ENCODE peak calls at places on chromosome 3, in five cellular contexts. One of them, this sample, is unnamed.

GRCh38 chr3:94115482-94115881 is 52.6 kb downstream of the NSUN3 start:
- DNase-seq in A549: no peak
- DNase-seq in H1: no peak
- DNase-seq in upper lobe of left lung: no peak
- DNase-seq in ovary: no peak
- DNase-seq in this sample: no peak

GRCh38 chr3:62863648-62864047 is 11.6 kb downstream of the CADPS start:
- DNase-seq in A549: no peak
- DNase-seq in H1: no peak
- DNase-seq in upper lobe of left lung: no peak
- DNase-seq in ovary: no peak
- DNase-seq in this sample: no peak

GRCh38 chr3:50134367-50134766 is 20.8 kb upstream of the SEMA3F start:
- DNase-seq in A549: no peak
- DNase-seq in H1: no peak
- DNase-seq in upper lobe of left lung: no peak
- DNase-seq in ovary: no peak
- DNase-seq in this sample: no peak

GRCh38 chr3:58090351-58090750 is 82.1 kb downstream of the FLNB start:
- DNase-seq in A549: no peak
- DNase-seq in H1: no peak
- DNase-seq in upper lobe of left lung: no peak
- DNase-seq in ovary: no peak
- DNase-seq in this sample: no peak

GRCh38 chr3:66665021-66665695 is 164.3 kb upstream of the LRIG1 start:
- DNase-seq in A549: no peak
- DNase-seq in H1: no peak
- DNase-seq in upper lobe of left lung: no peak
- DNase-seq in ovary: no peak
- DNase-seq in this sample: no peak

GRCh38 chr3:36700537-36701248 is 63.7 kb downstream of the DCLK3 start:
- DNase-seq in A549: peak; percentile 47
- DNase-seq in H1: peak; percentile 31
- DNase-seq in upper lobe of left lung: no peak
- DNase-seq in ovary: peak; percentile 57
- DNase-seq in this sample: no peak

GRCh38 chr3:107456501-107456900 is 66.3 kb upstream of the BBX start:
- DNase-seq in A549: no peak
- DNase-seq in H1: no peak
- DNase-seq in upper lobe of left lung: no peak
- DNase-seq in ovary: no peak
- DNase-seq in this sample: no peak

GRCh38 chr3:77039606-77040553 is at the start of gene ROBO2:
- DNase-seq in A549: no peak
- DNase-seq in H1: no peak
- DNase-seq in upper lobe of left lung: peak; percentile 87
- DNase-seq in ovary: peak; percentile 73
- DNase-seq in this sample: no peak

GRCh38 chr3:156400735-156401134 is 154.2 kb downstream of the SSR3 start:
- DNase-seq in A549: no peak
- DNase-seq in H1: no peak
- DNase-seq in upper lobe of left lung: no peak
- DNase-seq in ovary: no peak
- DNase-seq in this sample: no peak

GRCh38 chr3:127556565-127556964 is 34.0 kb downstream of the TPRA1 start:
- DNase-seq in A549: no peak
- DNase-seq in H1: no peak
- DNase-seq in upper lobe of left lung: no peak
- DNase-seq in ovary: no peak
- DNase-seq in this sample: no peak

GRCh38 chr3:10515396-10515795 is 10.0 kb upstream of the ATP2B2 start:
- DNase-seq in A549: no peak
- DNase-seq in H1: no peak
- DNase-seq in upper lobe of left lung: no peak
- DNase-seq in ovary: no peak
- DNase-seq in this sample: peak; percentile 14

GRCh38 chr3:179745109-179745508 is 92.3 kb downstream of the USP13 start:
- DNase-seq in A549: no peak
- DNase-seq in H1: no peak
- DNase-seq in upper lobe of left lung: no peak
- DNase-seq in ovary: no peak
- DNase-seq in this sample: no peak

DNA sequence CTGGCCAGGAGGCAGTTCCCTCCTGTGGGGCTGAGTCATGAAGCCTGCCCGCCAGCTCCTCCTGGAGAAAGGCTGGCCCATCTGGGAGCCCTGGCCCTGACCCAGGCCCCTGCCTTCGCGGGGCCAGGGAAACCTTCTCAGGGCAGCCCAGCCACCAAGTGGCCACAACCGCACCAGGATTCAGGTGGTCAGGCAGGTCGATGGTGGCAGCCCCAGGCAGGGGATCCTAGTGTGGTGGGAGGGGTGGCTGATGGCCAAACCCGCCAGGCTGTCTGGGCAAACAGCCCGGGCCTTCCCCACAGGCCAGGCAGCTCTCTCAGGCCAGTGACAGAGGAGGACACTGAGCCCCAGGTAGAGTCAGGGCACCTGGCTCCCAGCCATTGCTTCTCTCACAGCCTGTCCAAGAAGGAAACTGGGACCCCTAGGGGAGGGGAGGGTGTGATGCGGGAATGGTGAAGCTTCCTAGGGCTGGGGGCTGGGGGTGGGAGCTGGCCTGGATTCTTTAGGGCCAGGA is 1.2 kb downstream of the TWF2 start:
- DNase-seq in A549: peak; percentile 92
- DNase-seq in H1: no peak
- DNase-seq in upper lobe of left lung: peak; percentile 88
- DNase-seq in ovary: peak; percentile 92
- DNase-seq in this sample: peak; percentile 94
- TF ChIP-seq CTCF in A549: no peak
- TF ChIP-seq CTCF in H1: no peak
- TF ChIP-seq CTCF in upper lobe of left lung: no peak
- TF ChIP-seq CTCF in ovary: no peak
- TF ChIP-seq CTCF in this sample: no peak

GRCh38 chr3:140360332-140360731 is 317.5 kb upstream of the TRIM42 start:
- DNase-seq in A549: no peak
- DNase-seq in H1: no peak
- DNase-seq in upper lobe of left lung: no peak
- DNase-seq in ovary: no peak
- DNase-seq in this sample: no peak
- TF ChIP-seq EP300 in A549: no peak
- TF ChIP-seq EP300 in H1: no peak
- TF ChIP-seq EP300 in upper lobe of left lung: no peak
- TF ChIP-seq EP300 in ovary: no peak
- TF ChIP-seq EP300 in this sample: no peak

DNA sequence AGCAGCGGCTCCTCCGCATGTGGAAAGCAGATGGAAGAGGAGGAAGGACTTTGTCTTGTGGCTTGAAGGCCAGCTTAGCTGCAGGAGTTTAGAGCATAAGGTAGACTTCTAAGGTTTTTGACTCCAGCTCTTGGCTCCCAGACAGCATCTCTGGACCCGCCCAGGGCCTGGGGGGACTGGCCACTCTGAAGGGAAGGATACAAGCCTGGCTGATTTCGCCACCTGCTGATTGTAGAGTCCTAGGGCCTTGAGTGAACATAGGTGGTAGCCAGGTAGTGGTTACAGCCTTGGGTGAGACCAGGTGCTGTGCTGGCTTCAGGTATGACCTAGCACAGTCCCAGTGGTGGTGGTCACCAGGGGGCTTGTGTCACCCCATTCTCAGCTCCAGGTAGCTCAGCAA is 48.4 kb upstream of the RPL35A start:
- DNase-seq in A549: no peak
- DNase-seq in H1: no peak
- DNase-seq in upper lobe of left lung: no peak
- DNase-seq in ovary: no peak
- DNase-seq in this sample: no peak
- TF ChIP-seq CTCF in A549: no peak
- TF ChIP-seq CTCF in H1: no peak
- TF ChIP-seq CTCF in upper lobe of left lung: no peak
- TF ChIP-seq CTCF in ovary: no peak
- TF ChIP-seq CTCF in this sample: no peak

GRCh38 chr3:89212614-89213013 is 105.2 kb downstream of the EPHA3 start:
- DNase-seq in A549: no peak
- DNase-seq in H1: no peak
- DNase-seq in upper lobe of left lung: no peak
- DNase-seq in ovary: no peak
- DNase-seq in this sample: no peak

GRCh38 chr3:89221913-89222312 is 114.5 kb downstream of the EPHA3 start:
- DNase-seq in A549: no peak
- DNase-seq in H1: no peak
- DNase-seq in upper lobe of left lung: no peak
- DNase-seq in ovary: no peak
- DNase-seq in this sample: no peak

GRCh38 chr3:89216021-89216739 is 108.8 kb downstream of the EPHA3 start:
- DNase-seq in A549: no peak
- DNase-seq in H1: no peak
- DNase-seq in upper lobe of left lung: no peak
- DNase-seq in ovary: no peak
- DNase-seq in this sample: no peak
- TF ChIP-seq EP300 in A549: no peak
- TF ChIP-seq EP300 in H1: no peak
- TF ChIP-seq EP300 in upper lobe of left lung: no peak
- TF ChIP-seq EP300 in ovary: no peak
- TF ChIP-seq EP300 in this sample: no peak

GRCh38 chr3:171548918-171549317 is 88.7 kb upstream of the TNIK start:
- DNase-seq in A549: no peak
- DNase-seq in H1: no peak
- DNase-seq in upper lobe of left lung: no peak
- DNase-seq in ovary: no peak
- DNase-seq in this sample: no peak
- TF ChIP-seq CTCF in A549: no peak
- TF ChIP-seq CTCF in H1: no peak
- TF ChIP-seq CTCF in upper lobe of left lung: no peak
- TF ChIP-seq CTCF in ovary: no peak
- TF ChIP-seq CTCF in this sample: no peak

DNA sequence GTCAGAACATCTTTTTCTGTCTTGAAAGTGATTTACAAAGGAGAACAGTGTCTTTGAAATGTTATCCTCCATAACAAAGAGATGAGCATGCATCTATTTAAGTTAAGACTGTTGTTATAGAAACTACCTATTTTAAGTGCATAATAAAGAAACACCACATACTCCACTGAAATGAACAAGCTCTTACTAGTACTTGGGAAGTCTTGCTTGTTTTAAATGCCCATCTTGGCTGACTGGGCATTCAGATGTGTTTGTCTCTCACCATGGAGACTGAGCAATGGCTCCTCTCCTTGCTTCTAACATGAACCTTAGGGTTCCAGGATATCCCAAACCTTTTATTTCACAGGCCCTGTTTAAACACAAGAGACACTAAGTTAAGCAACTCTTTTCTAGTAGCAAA is 118.6 kb upstream of the ACP3 start:
- DNase-seq in A549: no peak
- DNase-seq in H1: no peak
- DNase-seq in upper lobe of left lung: no peak
- DNase-seq in ovary: no peak
- DNase-seq in this sample: no peak
- TF ChIP-seq EP300 in A549: no peak
- TF ChIP-seq EP300 in H1: no peak
- TF ChIP-seq EP300 in upper lobe of left lung: no peak
- TF ChIP-seq EP300 in ovary: no peak
- TF ChIP-seq EP300 in this sample: no peak

DNA sequence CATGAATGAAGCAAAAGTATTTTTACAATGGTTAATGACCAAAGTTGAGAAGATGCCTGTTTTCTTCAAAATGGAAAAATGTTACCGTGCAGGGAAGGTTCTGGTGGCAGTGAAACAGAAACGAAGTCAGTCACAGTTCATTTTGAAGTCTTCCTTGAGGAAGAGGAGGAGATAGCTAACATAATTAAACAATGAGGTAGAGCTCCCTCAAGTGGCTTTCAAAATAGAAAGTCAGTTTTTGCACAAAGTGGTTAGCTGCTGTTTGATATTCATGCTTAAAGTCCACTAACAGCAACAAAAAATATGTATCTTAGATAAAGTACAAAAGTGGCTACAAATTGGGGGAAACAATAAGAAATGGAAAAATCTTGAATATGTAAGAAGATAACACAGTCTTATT is 87.3 kb downstream of the TFG start:
- DNase-seq in A549: no peak
- DNase-seq in H1: no peak
- DNase-seq in upper lobe of left lung: no peak
- DNase-seq in ovary: no peak
- DNase-seq in this sample: no peak
- TF ChIP-seq CTCF in A549: peak; percentile 45
- TF ChIP-seq CTCF in H1: no peak
- TF ChIP-seq CTCF in upper lobe of left lung: no peak
- TF ChIP-seq CTCF in ovary: no peak
- TF ChIP-seq CTCF in this sample: no peak

DNA sequence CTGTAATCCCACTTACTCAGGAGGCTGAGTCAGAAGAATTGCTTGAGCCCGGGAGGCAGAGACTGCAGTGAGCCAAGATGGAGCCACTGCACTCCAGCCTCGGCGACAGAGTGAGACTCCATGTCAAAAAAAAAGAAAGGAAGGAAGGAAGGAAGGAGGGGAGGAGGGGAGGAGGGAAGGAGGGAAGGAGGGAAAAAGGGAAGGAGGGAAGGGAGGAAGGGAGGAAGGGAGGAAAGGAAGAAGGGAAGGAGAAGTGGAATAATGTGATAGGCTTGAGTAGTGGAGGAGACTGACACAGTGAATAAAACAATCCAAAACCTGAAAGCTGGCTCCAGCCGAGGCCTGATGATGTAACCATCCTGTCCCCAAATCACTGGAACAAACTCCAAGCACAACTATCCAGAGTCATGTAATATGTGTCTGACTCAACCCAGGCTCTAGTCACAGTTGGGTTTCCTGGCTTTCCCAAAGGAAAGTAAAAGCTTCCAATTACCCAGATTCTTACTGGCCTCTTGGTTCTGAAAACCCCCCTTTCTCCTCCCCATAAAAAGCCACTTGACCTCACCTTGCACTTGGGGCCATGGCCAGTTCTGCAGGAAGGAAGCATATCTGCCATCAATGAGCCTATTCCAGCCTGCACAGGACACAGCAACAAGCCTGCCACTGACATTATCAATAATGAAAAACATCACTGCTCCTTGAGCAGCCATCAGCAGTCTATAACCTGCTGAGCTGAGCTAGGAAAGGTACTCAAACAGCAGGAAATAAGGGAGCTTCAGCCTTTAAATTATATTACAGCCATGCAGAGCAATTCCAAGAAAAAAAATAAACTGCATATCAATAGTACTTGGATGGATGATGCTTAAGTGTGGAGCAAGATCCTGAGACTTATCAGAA is 48.3 kb downstream of the MB21D2 start:
- DNase-seq in A549: no peak
- DNase-seq in H1: no peak
- DNase-seq in upper lobe of left lung: no peak
- DNase-seq in ovary: no peak
- DNase-seq in this sample: no peak
- TF ChIP-seq EP300 in A549: no peak
- TF ChIP-seq EP300 in H1: no peak
- TF ChIP-seq EP300 in upper lobe of left lung: no peak
- TF ChIP-seq EP300 in ovary: no peak
- TF ChIP-seq EP300 in this sample: no peak

DNA sequence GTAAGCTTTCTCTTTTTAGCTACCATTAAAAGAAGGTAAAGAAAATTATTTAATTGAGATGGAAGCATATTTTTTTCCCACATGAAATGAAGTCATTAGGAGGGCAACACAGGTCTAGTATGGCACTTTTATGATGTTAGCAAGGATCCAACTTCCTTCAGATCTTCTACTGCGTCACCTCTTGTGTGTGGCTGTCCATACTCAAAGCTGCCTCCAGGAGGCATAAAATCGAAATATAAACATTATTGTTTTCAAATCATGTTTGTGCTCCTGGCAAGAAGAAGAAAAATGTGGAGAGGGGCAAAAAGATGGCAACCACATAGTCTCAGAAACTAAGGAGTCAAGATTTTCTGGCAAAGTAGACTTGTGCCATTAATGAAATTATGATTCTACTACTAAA is 791.7 kb upstream of the EPHA6 start:
- DNase-seq in A549: no peak
- DNase-seq in H1: no peak
- DNase-seq in upper lobe of left lung: no peak
- DNase-seq in ovary: no peak
- DNase-seq in this sample: no peak
- TF ChIP-seq CTCF in A549: no peak
- TF ChIP-seq CTCF in H1: no peak
- TF ChIP-seq CTCF in upper lobe of left lung: no peak
- TF ChIP-seq CTCF in ovary: no peak
- TF ChIP-seq CTCF in this sample: no peak